ENCODE peak calls at places on chromosomes 3 and 15, in four cellular contexts. L is HepG2, B is K562, N is A549. D is an unnamed sample.

GRCh38 chr3:71245052-71245488 is 338.5 kb downstream of the FOXP1 start:
- DNase-seq in L (peak; percentile 82), B (no peak), N (no peak), D (no peak)

GRCh38 chr3:123013876-123014275 is 13.7 kb downstream of the SEMA5B start:
- DNase-seq in L (no peak), B (no peak), N (no peak), D (no peak)

GRCh38 chr3:175057406-175057805 is 198.3 kb downstream of the NAALADL2 start:
- DNase-seq in N (no peak), L (no peak), B (no peak), D (no peak)

GRCh38 chr15:57305009-57305408 is 71.3 kb upstream of the CGNL1 start:
- DNase-seq in N (no peak), B (no peak), L (no peak), D (no peak)

GRCh38 chr3:169266986-169267385 is 396.5 kb downstream of the MECOM start:
- DNase-seq in B (no peak), L (no peak), N (no peak), D (no peak)

GRCh38 chr15:58957101-58957973 is 23.9 kb upstream of the SLTM start:
- DNase-seq in B (peak; percentile 57), L (peak; percentile 69), N (peak; percentile 85), D (peak; percentile 63)

GRCh38 chr15:40290540-40291087 is 7.8 kb upstream of the ANKRD63 start:
- DNase-seq in N (no peak), B (no peak), L (no peak), D (peak; percentile 44)

GRCh38 chr3:121063628-121064027 is 155.6 kb downstream of the STXBP5L start:
- DNase-seq in L (no peak), B (no peak), N (no peak), D (peak; percentile 38)

GRCh38 chr3:18097989-18098388 is 327.1 kb downstream of the SATB1 start:
- DNase-seq in L (no peak), N (no peak), B (no peak), D (no peak)

GRCh38 chr3:183393625-183394024 is 34.8 kb downstream of the MCF2L2 start:
- DNase-seq in B (no peak), L (no peak), N (no peak), D (no peak)

GRCh38 chr15:42427429-42428223 is 63.3 kb downstream of the ZNF106 start:
- DNase-seq in L (no peak), N (no peak), B (no peak), D (no peak)

GRCh38 chr15:62579842-62580241 is 414.8 kb upstream of the C2CD4B start:
- DNase-seq in L (no peak), N (no peak), B (no peak), D (no peak)

GRCh38 chr3:83224101-83224868 is 1462.8 kb upstream of the GBE1 start:
- DNase-seq in L (no peak), N (no peak), B (no peak), D (no peak)

GRCh38 chr3:2205692-2206091 is 107.0 kb downstream of the CNTN4 start:
- DNase-seq in N (no peak), B (no peak), L (no peak), D (no peak)

GRCh38 chr3:139659511-139659910 is 18.3 kb downstream of the NMNAT3 start:
- DNase-seq in B (no peak), L (no peak), N (no peak), D (no peak)

GRCh38 chr3:120192159-120192558 is 92.9 kb downstream of the GPR156 start:
- DNase-seq in N (no peak), B (no peak), L (no peak), D (no peak)

GRCh38 chr3:185852562-185853135 is 27.8 kb upstream of the IGF2BP2 start:
- DNase-seq in N (no peak), L (no peak), B (no peak), D (no peak)

GRCh38 chr15:96324192-96324895 is 6.2 kb upstream of the NR2F2 start:
- DNase-seq in L (no peak), B (no peak), N (no peak), D (no peak)

GRCh38 chr15:65979316-65979715 is 110.0 kb downstream of the RAB11A start:
- DNase-seq in L (no peak), B (no peak), N (no peak), D (no peak)

GRCh38 chr3:187274977-187275338 is 16.6 kb downstream of the MASP1 start:
- DNase-seq in B (no peak), L (no peak), N (no peak), D (peak; percentile 77)

GRCh38 chr3:197511130-197511529 is 44.6 kb downstream of the BDH1 start:
- DNase-seq in B (no peak), L (no peak), N (no peak), D (no peak)

GRCh38 chr3:42804113-42804830 is at the start of gene HIGD1A:
- DNase-seq in B (peak; percentile 100), N (peak; percentile 90), L (peak; percentile 91), D (peak; percentile 94)

GRCh38 chr3:47337656-47338055 is 43.2 kb upstream of the PTPN23 start:
- DNase-seq in B (no peak), N (no peak), L (no peak), D (no peak)

GRCh38 chr15:69059170-69059943 is 44.9 kb downstream of the NOX5 start:
- DNase-seq in L (peak; percentile 83), B (peak; percentile 88), N (peak; percentile 99), D (peak; percentile 92)

GRCh38 chr15:95017950-95018349 is 786.6 kb downstream of the MCTP2 start:
- DNase-seq in B (no peak), N (no peak), L (no peak), D (peak; percentile 34)

DNA sequence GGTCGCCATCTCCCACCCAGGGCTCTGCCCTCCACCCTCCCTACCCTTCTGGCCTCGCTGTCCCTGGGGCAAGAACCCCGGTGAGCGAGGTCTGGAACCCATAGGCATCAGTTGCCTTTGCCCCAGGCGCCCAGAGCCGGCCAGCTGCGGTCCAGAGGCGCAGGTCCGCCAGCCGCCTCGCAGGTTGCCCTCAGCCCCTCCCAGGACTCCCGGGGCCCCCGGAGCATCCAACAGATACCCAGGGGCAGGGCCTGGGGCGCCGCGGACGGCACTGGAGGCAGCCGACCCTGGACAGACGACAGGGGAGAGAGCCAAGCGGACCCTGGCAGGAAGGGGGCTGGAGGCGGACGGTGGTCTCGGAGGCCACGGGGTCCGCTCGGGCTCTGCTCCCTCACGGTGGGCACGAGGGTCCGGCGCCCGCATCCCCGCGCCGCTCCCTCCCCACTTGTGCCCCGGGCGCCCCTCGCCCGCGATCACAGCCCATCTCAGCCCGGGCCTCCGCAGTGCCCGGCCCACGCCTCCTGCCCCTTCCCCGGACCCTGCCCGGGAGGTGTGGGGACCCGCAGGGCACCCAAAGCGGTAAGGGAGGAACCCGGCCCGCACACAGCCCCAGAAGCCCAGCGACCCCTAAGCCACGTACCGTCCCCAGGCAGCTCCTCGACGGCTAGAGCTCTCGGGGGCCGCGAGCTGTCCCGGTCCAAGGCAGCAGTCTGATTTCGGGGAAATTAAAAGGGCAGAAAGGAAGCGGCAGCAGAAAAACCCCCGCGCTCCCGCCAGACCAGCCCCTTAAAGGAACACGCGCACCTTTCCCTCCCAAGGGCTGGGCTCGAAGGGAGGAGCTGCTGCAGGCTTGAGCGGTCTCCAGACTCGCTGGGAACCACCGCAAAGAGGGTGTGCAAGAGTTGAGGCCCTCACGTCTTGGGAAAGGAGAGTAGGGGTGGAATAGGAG is at the start of gene HAPLN3:
- DNase-seq in N (peak; percentile 90), B (no peak), L (no peak), D (peak; percentile 66)
- TF ChIP-seq NR3C1 in N (no peak), B (no peak), L (no peak), D (no peak)

GRCh38 chr3:48429416-48430358 is at the start of gene PLXNB1:
- DNase-seq in N (peak; percentile 42), B (peak; percentile 90), L (peak; percentile 97), D (peak; percentile 93)

GRCh38 chr3:48428863-48429415 is 947 bp downstream of the PLXNB1 start:
- DNase-seq in N (no peak), L (no peak), B (peak; percentile 48), D (peak; percentile 65)

GRCh38 chr3:48432411-48433371 is 2.8 kb upstream of the PLXNB1 start:
- DNase-seq in B (no peak), L (no peak), N (no peak), D (peak; percentile 75)

GRCh38 chr3:48431224-48432029 is 1.5 kb upstream of the PLXNB1 start:
- DNase-seq in L (peak; percentile 92), N (no peak), B (no peak), D (no peak)

DNA sequence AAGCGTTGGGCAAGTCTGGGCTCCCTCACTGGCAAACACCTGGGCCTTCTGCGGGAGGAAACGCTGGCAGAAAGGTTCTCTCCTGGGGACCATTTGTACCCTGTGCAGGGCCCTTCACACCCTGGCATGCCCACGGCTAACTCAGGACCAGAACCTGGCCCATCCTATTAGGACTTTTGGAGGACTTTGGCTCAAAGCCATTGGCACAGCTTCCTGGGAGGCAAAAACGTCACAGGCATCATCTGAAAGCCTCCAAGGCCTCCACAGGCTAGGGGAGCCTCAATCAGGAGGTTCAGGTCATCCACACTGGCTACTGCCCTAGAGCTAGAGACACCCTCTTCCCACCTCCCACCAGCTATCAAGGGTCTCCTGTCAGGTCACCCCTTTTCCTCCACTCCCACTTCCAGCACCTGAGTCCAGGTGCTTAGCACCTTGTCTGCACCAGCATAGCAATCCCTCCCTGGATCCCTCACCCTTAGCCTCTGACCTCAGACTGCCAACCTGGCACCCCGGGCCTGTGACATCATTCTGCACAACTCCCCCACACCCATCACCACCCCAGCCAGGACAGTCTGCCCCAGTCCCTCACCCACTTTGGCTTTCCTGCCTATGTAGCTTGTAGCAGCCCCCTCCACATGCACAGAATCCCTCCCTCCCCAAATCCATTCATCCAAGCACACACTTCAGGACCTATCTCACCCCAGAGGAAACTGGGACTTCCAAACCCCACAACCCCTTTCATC is 644 bp upstream of the PLXNB1 start:
- DNase-seq in L (no peak), B (no peak), N (no peak), D (no peak)
- TF ChIP-seq NR3C1 in L (no peak), B (no peak), N (no peak), D (no peak)

GRCh38 chr3:40913641-40914040 is 285.7 kb upstream of the CTNNB1 start:
- DNase-seq in B (no peak), N (no peak), L (no peak), D (no peak)

GRCh38 chr3:40911264-40911663 is 288.0 kb upstream of the CTNNB1 start:
- DNase-seq in B (no peak), N (no peak), L (no peak), D (no peak)

GRCh38 chr3:40912461-40912860 is 286.8 kb upstream of the CTNNB1 start:
- DNase-seq in N (no peak), L (peak; percentile 49), B (no peak), D (no peak)

GRCh38 chr3:40913192-40913591 is 286.1 kb upstream of the CTNNB1 start:
- DNase-seq in L (no peak), N (no peak), B (no peak), D (no peak)

DNA sequence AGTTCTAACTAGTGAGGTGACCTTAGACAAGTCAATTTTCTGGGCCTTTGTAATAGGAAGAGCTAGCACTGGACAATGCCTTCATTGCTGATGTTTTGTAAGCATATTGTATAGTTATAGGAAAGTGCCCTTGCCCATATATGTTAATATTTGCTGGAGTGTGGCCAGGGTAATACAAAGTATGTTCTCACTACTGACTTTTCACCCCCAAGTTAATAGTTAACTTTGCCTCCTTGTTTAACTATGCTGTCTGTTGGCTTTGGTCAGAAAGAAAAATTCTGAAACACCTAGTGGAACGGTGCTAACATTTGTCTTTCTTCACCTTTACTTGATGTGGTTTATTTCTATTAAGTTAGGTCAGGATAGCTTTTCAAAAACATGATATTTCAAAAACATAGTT is 287.4 kb upstream of the CTNNB1 start:
- DNase-seq in N (no peak), B (no peak), L (peak; percentile 87), D (no peak)
- TF ChIP-seq NR3C1 in N (no peak), B (no peak), L (no peak), D (no peak)

DNA sequence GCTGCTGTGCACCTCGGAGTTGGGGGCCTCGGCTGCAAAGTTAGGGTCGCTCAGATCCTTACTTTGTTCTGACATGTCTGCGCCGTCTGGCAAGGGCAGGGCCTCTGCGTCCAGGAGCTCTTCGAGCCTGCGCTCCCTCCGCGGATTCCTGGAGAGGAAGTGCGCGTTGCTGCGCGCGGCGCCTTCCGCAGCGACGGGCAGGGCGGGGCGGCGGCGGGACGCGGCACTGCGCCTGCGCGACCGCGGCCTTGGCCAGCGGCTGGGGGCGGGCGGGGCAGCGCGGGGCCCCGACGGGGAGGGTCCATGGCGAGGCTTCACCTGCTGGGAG is at the start of gene NDN:
- DNase-seq in N (no peak), L (no peak), B (peak; percentile 68), D (peak; percentile 69)
- TF ChIP-seq NR3C1 in N (no peak), L (no peak), B (no peak), D (no peak)